ENCODE peak calls at places on chromosomes 3 and 15, in seven cellular contexts. L, U, D, B, P, Y and T are unnamed samples.
A peak's percentile ranks its signal among the peaks of the same experiment; 100 is the strongest.

GRCh38 chr15:50183112-50183794 is 1.3 kb downstream of the SLC27A2 start:
- DNase-seq in B (no peak), Y (no peak), U (no peak), L (no peak), P (no peak), D (no peak), T (no peak)

GRCh38 chr15:45183001-45183400 is 4.8 kb downstream of the SHF start:
- DNase-seq in Y (no peak), P (no peak), L (no peak), B (no peak), D (no peak), U (no peak), T (peak; percentile 76)

GRCh38 chr3:159892171-159892791 is 96.4 kb upstream of the IL12A start:
- DNase-seq in P (no peak), D (no peak), Y (no peak), L (no peak), U (no peak), B (no peak), T (no peak)

GRCh38 chr15:84816694-84817460 is at the start of gene ALPK3:
- DNase-seq in U (no peak), B (no peak), P (no peak), L (peak; percentile 83), Y (no peak), D (no peak), T (peak; percentile 88)

GRCh38 chr3:73547427-73548036 is 77.2 kb downstream of the PDZRN3 start:
- DNase-seq in U (peak; percentile 88), L (no peak), B (no peak), P (no peak), Y (peak; percentile 86), D (peak; percentile 95), T (no peak)

GRCh38 chr3:66110840-66111239 is 72.1 kb upstream of the MAGI1 start:
- DNase-seq in B (no peak), L (no peak), Y (no peak), D (peak; percentile 13), U (peak; percentile 75), P (no peak), T (peak; percentile 62)

GRCh38 chr3:117463276-117463675 is 753.7 kb downstream of the TUSC7 start:
- DNase-seq in P (no peak), B (no peak), L (no peak), D (peak; percentile 57), Y (no peak), U (no peak), T (no peak)

GRCh38 chr3:168511428-168512014 is 415.8 kb upstream of the GOLIM4 start:
- DNase-seq in B (no peak), D (peak; percentile 40), L (no peak), Y (no peak), U (peak; percentile 47), P (no peak), T (no peak)

GRCh38 chr15:94840794-94841587 is 609.6 kb downstream of the MCTP2 start:
- DNase-seq in P (no peak), D (peak; percentile 4), B (peak; percentile 21), L (no peak), Y (no peak), U (peak; percentile 45), T (no peak)

GRCh38 chr15:64070965-64071851 is 22.4 kb downstream of the CIAO2A start:
- DNase-seq in P (peak; percentile 50), U (peak; percentile 89), L (peak; percentile 61), B (peak; percentile 13), Y (peak; percentile 55), D (peak; percentile 89), T (no peak)

GRCh38 chr3:47782538-47783308 is 1.0 kb upstream of the SMARCC1 start:
- DNase-seq in U (no peak), L (no peak), B (no peak), Y (no peak), D (no peak), P (no peak), T (peak; percentile 47)

GRCh38 chr3:140501054-140501769 is 176.7 kb upstream of the TRIM42 start:
- DNase-seq in U (peak; percentile 1), P (no peak), B (no peak), Y (no peak), L (no peak), D (no peak), T (no peak)

GRCh38 chr3:121818578-121818977 is 16.3 kb downstream of the IQCB1 start:
- DNase-seq in B (no peak), D (no peak), L (no peak), P (no peak), Y (no peak), U (no peak), T (no peak)

GRCh38 chr3:37240170-37240945 is 66.0 kb upstream of the LRRFIP2 start:
- DNase-seq in L (no peak), B (no peak), U (no peak), Y (no peak), P (no peak), D (peak; percentile 36), T (no peak)

GRCh38 chr15:77035584-77035983 is 35.3 kb downstream of the TSPAN3 start:
- DNase-seq in U (no peak), L (no peak), D (no peak), B (no peak), Y (no peak), P (peak; percentile 26), T (no peak)

GRCh38 chr3:152292367-152292766 is 23.6 kb downstream of the MBNL1 start:
- DNase-seq in U (no peak), B (no peak), Y (no peak), L (no peak), P (no peak), D (no peak), T (no peak)

GRCh38 chr15:42140383-42141070 is 15.9 kb downstream of the PLA2G4F start:
- DNase-seq in U (no peak), D (no peak), P (no peak), B (no peak), L (no peak), Y (no peak), T (peak; percentile 69)

GRCh38 chr3:145094355-145094941 is 1066.5 kb downstream of the PLOD2 start:
- DNase-seq in L (no peak), U (peak; percentile 53), Y (peak; percentile 27), B (no peak), D (peak; percentile 78), P (no peak), T (no peak)

GRCh38 chr3:62502315-62503300 is 129.3 kb upstream of the FEZF2 start:
- DNase-seq in Y (no peak), B (no peak), D (no peak), L (no peak), P (no peak), U (no peak), T (peak; percentile 53)

GRCh38 chr15:91426412-91426811 is 326.4 kb downstream of the SV2B start:
- DNase-seq in P (no peak), D (no peak), Y (no peak), U (peak; percentile 51), L (no peak), B (no peak), T (no peak)

GRCh38 chr3:39168156-39168780 is 14.9 kb upstream of the CSRNP1 start:
- DNase-seq in Y (no peak), U (no peak), L (no peak), D (no peak), B (no peak), P (no peak), T (peak; percentile 44)

GRCh38 chr3:152272771-152273242 is 4.1 kb downstream of the MBNL1 start:
- DNase-seq in P (no peak), L (no peak), B (no peak), D (peak; percentile 88), U (peak; percentile 91), Y (peak; percentile 57), T (no peak)

GRCh38 chr3:120848503-120848902 is 59.5 kb upstream of the STXBP5L start:
- DNase-seq in B (no peak), D (no peak), P (no peak), U (no peak), L (no peak), Y (no peak), T (no peak)

GRCh38 chr15:43184407-43185160 is 619 bp upstream of the CCNDBP1 start:
- DNase-seq in Y (no peak), B (no peak), U (no peak), P (no peak), L (no peak), D (no peak), T (peak; percentile 39)

GRCh38 chr3:190586631-190587000 is 72.7 kb downstream of the IL1RAP start:
- DNase-seq in U (peak; percentile 90), Y (no peak), D (peak; percentile 73), L (peak; percentile 13), P (no peak), B (no peak), T (no peak)

GRCh38 chr3:14948609-14949038 is 1.2 kb downstream of the NR2C2 start:
- DNase-seq in Y (no peak), U (no peak), D (no peak), L (no peak), B (no peak), P (no peak), T (no peak)
- H3K4me3 ChIP-seq in Y (peak overlapping the region; percentile 82), U (peak overlapping the region; percentile 61), D (peak overlapping the region; percentile 78), L (peak overlapping the region; percentile 81), B (peak overlapping the region; percentile 96), P (peak overlapping the region; percentile 51), T (peak overlapping the region; percentile 87)

DNA sequence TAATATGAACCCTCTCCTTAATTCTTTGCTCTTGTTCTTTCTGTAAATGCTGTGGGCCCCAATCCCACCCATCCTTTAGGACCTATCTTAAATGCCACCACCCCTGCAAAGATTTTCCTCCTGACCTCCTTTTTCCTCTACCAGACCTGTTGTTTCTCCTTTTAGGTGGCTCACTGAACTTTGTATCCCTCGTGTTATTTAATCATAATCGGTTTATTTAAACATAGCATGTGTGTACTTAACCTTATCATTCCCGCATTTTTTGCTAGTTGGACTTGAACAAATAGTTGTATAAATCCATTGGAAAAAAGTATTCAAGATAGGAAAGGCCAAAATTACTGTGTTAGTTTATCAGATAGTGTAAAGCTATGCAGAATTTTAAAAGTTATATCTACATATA is 988 bp upstream of the NFKBIZ start:
- DNase-seq in P (no peak), L (no peak), B (no peak), Y (no peak), U (no peak), D (no peak), T (no peak)
- H3K4me3 ChIP-seq in P (no peak overlapping the region), L (peak overlapping the region; percentile 96), B (peak overlapping the region; percentile 83), Y (no peak overlapping the region), U (peak overlapping the region; percentile 40), D (no peak overlapping the region), T (peak overlapping the region; percentile 72)

GRCh38 chr3:72482589-72483249 is 365.5 kb downstream of the SHQ1 start:
- DNase-seq in P (peak; percentile 73), B (peak; percentile 57), Y (no peak), L (peak; percentile 78), U (peak; percentile 84), D (peak; percentile 69), T (peak; percentile 73)
- H3K4me3 ChIP-seq in P (no peak overlapping the region), B (peak overlapping the region; percentile 68), Y (peak overlapping the region; percentile 6), L (peak overlapping the region; percentile 54), U (peak overlapping the region; percentile 6), D (peak overlapping the region; percentile 6), T (no peak overlapping the region)

DNA sequence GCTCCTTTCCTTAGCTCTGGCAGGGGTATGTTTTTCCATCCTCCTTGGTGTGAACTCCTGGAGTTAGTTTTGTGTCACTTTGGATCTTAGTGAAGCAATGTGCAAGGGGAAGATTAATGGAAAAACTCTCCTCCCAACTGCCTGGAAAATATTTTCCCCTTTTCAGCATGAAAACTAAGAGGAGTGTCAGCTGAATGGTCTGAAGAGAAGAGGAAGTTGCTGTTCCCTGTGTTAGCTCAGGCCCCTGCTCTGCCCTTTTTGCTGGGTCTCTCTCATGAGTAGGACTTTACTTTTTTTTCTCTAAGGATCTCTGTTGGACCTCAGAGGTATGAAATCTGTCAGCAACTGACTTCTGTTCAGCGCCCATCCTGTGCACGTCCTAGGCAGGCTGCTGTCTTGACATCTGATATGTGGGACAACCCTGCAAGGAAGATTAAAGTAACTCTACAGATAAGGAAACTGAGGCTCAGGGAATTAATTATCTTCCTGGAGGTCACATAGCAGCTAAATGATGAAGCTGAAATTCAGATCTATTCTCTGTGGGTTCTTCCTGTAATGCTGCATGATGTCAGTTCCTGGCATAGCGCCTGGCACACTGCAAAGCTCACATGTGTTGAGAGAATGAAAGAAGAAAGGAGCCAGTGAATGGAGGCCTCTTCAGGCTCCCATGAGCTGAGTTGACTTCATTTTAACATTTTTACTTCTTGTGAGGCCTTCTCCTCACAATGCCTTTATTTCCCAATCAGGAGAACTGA is 109.6 kb upstream of the GALNT15 start:
- DNase-seq in U (peak; percentile 97), L (peak; percentile 86), B (peak; percentile 61), P (no peak), Y (peak; percentile 84), D (peak; percentile 96), T (no peak)
- H3K4me3 ChIP-seq in U (no peak overlapping the region), L (no peak overlapping the region), B (no peak overlapping the region), P (no peak overlapping the region), Y (no peak overlapping the region), D (no peak overlapping the region), T (no peak overlapping the region)